ENCODE peak calls at places on chromosomes 13 and 19, in seven cellular contexts. S, W, V, L, E, P and X are unnamed samples.

GRCh38 chr19:50377051-50377441 is 789 bp downstream of the NR1H2 start:
- DNase-seq in W (no peak), P (peak; percentile 66), S (peak; percentile 72), V (peak; percentile 16), L (peak; percentile 48), E (peak; percentile 74), X (no peak)

GRCh38 chr13:26941345-26942174 is 181.0 kb upstream of the GPR12 start:
- DNase-seq in S (no peak), L (no peak), W (no peak), P (no peak), V (peak; percentile 74), E (no peak), X (peak; percentile 61)

GRCh38 chr19:40217027-40217810 is 965 bp downstream of the TTC9B start:
- DNase-seq in S (peak; percentile 63), L (no peak), P (no peak), W (no peak), V (no peak), E (no peak), X (no peak)

GRCh38 chr13:76885203-76886004 is 801 bp downstream of the KCTD12 start:
- DNase-seq in S (peak; percentile 92), E (peak; percentile 42), W (peak; percentile 36), P (peak; percentile 43), V (peak; percentile 82), L (peak; percentile 29), X (peak; percentile 65)

GRCh38 chr19:46611791-46612190 is 10.7 kb downstream of the CALM3 start:
- DNase-seq in W (no peak), P (no peak), E (no peak), V (no peak), L (no peak), S (peak; percentile 43), X (no peak)

GRCh38 chr13:62747629-62748028 is 1332.0 kb upstream of the PCDH20 start:
- DNase-seq in E (no peak), W (no peak), S (no peak), L (no peak), V (no peak), P (no peak), X (no peak)

GRCh38 chr13:44305845-44306244 is 67.8 kb upstream of the SERP2 start:
- DNase-seq in S (no peak), E (no peak), L (no peak), W (no peak), V (peak; percentile 32), P (no peak), X (no peak)

GRCh38 chr13:36819811-36820140 is 754 bp downstream of the RFXAP start:
- DNase-seq in P (peak; percentile 30), W (peak; percentile 18), E (peak; percentile 40), S (no peak), L (peak; percentile 30), V (peak; percentile 38), X (peak; percentile 28)

GRCh38 chr13:88086577-88086976 is 415.4 kb downstream of the SLITRK5 start:
- DNase-seq in S (no peak), P (no peak), W (no peak), L (no peak), V (no peak), E (no peak), X (no peak)

GRCh38 chr19:18290250-18291018 is 9.0 kb upstream of the JUND start:
- DNase-seq in P (peak; percentile 76), S (peak; percentile 76), E (peak; percentile 89), V (no peak), L (peak; percentile 87), W (no peak), X (no peak)

GRCh38 chr13:46728777-46729176 is 68.2 kb downstream of the ESD start:
- DNase-seq in P (no peak), W (no peak), E (no peak), L (no peak), S (no peak), V (peak; percentile 42), X (no peak)

GRCh38 chr13:113742445-113743120 is 16.4 kb upstream of the TMEM255B start:
- DNase-seq in E (peak; percentile 66), P (no peak), L (no peak), W (no peak), S (peak; percentile 39), V (no peak), X (no peak)

GRCh38 chr19:48844472-48844871 is 8.2 kb upstream of the HSD17B14 start:
- DNase-seq in L (no peak), S (no peak), P (no peak), W (no peak), E (no peak), V (peak; percentile 59), X (peak; percentile 80)

GRCh38 chr19:19746286-19747213 is 13.6 kb upstream of the ZNF14 start:
- DNase-seq in S (no peak), P (no peak), W (no peak), L (no peak), E (no peak), V (no peak), X (no peak)

GRCh38 chr13:93361703-93362102 is 135.1 kb downstream of the GPC6 start:
- DNase-seq in S (no peak), P (no peak), V (no peak), L (no peak), W (peak; percentile 25), E (no peak), X (no peak)

GRCh38 chr19:14062558-14062855 is 631 bp upstream of the PALM3 start:
- DNase-seq in L (no peak), E (no peak), W (no peak), P (no peak), S (no peak), V (no peak), X (no peak)

GRCh38 chr13:45195421-45195820 is 5.4 kb downstream of the KCTD4 start:
- DNase-seq in L (no peak), S (no peak), W (no peak), P (no peak), E (no peak), V (no peak), X (no peak)

GRCh38 chr19:55209430-55210119 is at the start of gene PTPRH:
- DNase-seq in W (no peak), E (no peak), V (no peak), S (no peak), P (no peak), L (no peak), X (no peak)

GRCh38 chr13:75993823-75994222 is 357.7 kb downstream of the LMO7 start:
- DNase-seq in P (no peak), L (no peak), V (peak; percentile 47), E (no peak), W (no peak), S (no peak), X (no peak)

GRCh38 chr13:98142427-98143156 is at the start of gene FARP1:
- DNase-seq in E (no peak), V (peak; percentile 44), S (peak; percentile 91), W (peak; percentile 64), L (peak; percentile 1), P (no peak), X (peak; percentile 91)

GRCh38 chr13:85771856-85772255 is 27.4 kb downstream of the SLITRK6 start:
- DNase-seq in S (no peak), W (no peak), P (no peak), E (no peak), V (no peak), L (no peak), X (no peak)

GRCh38 chr19:35225951-35226350 is 2.6 kb downstream of the FAM187B start:
- DNase-seq in W (no peak), P (no peak), E (no peak), V (no peak), L (no peak), S (no peak), X (no peak)

GRCh38 chr19:39470724-39471339 is 9.8 kb upstream of the TIMM50 start:
- DNase-seq in S (no peak), V (peak; percentile 11), W (no peak), P (no peak), E (no peak), L (no peak), X (no peak)

GRCh38 chr13:62280590-62280989 is 864.9 kb upstream of the PCDH20 start:
- DNase-seq in S (no peak), P (no peak), V (no peak), L (no peak), W (no peak), E (no peak), X (no peak)

GRCh38 chr13:81106348-81106747 is 765.4 kb upstream of the SPRY2 start:
- DNase-seq in S (no peak), V (no peak), E (no peak), L (no peak), P (no peak), W (peak; percentile 22), X (no peak)

GRCh38 chr19:38684862-38685665 is 37.6 kb downstream of the ACTN4 start:
- DNase-seq in S (peak; percentile 28), E (no peak), P (no peak), L (no peak), W (no peak), V (no peak), X (no peak)

GRCh38 chr19:7772752-7773291 is 9.8 kb downstream of the CLEC4M start:
- DNase-seq in V (peak; percentile 20), L (no peak), S (no peak), W (no peak), E (no peak), P (no peak), X (no peak)

GRCh38 chr13:112844411-112844810 is 124.6 kb upstream of the MCF2L start:
- DNase-seq in L (no peak), W (no peak), V (no peak), E (no peak), S (no peak), P (no peak), X (no peak)

GRCh38 chr13:77373541-77373940 is 46.6 kb upstream of the MYCBP2 start:
- DNase-seq in P (no peak), W (no peak), V (no peak), S (no peak), L (no peak), E (no peak), X (no peak)

GRCh38 chr19:7393459-7393858 is 44.7 kb downstream of the ARHGEF18 start:
- DNase-seq in S (no peak), L (no peak), W (no peak), E (no peak), P (no peak), V (no peak), X (no peak)

GRCh38 chr13:27797228-27797624 is 4.9 kb downstream of the GSX1 start:
- DNase-seq in S (no peak), L (no peak), P (no peak), V (peak; percentile 22), W (no peak), E (no peak), X (no peak)

GRCh38 chr13:56393549-56393948 is 747.2 kb upstream of the PRR20A start:
- DNase-seq in E (no peak), S (no peak), V (no peak), L (no peak), P (no peak), W (no peak), X (no peak)

GRCh38 chr13:50203256-50204083 is 188.2 kb downstream of the KCNRG start:
- DNase-seq in P (no peak), E (no peak), L (no peak), W (no peak), S (no peak), V (no peak), X (no peak)

GRCh38 chr13:79346300-79346914 is 59.6 kb downstream of the RBM26 start:
- DNase-seq in S (no peak), V (no peak), E (no peak), P (no peak), W (no peak), L (no peak), X (no peak)

GRCh38 chr13:34416833-34417425 is 525.1 kb upstream of the NBEA start:
- DNase-seq in S (peak; percentile 87), P (no peak), L (no peak), E (no peak), V (peak; percentile 71), W (no peak), X (peak; percentile 65)